ENCODE peak calls at places on chromosomes 6 and 20, in four cellular contexts. Q is transverse colon, X is spleen, J is thoracic aorta. Z is an unnamed sample.

GRCh38 chr6:108736832-108737231 is 111.4 kb upstream of the ARMC2 start:
- DNase-seq in Q (no peak), J (peak), X (no peak), Z (peak)

GRCh38 chr20:37940161-37940560 is 37.2 kb downstream of the VSTM2L start:
- DNase-seq in J (no peak), Q (no peak), X (no peak), Z (no peak)

GRCh38 chr20:24465730-24466129 is 3.7 kb upstream of the SYNDIG1 start:
- DNase-seq in X (no peak), Q (no peak), J (peak), Z (no peak)

GRCh38 chr20:13142143-13142542 is 78.9 kb upstream of the ISM1 start:
- DNase-seq in X (no peak), Q (no peak), J (no peak), Z (no peak)

GRCh38 chr6:166908812-166909211 is 47.5 kb downstream of the RNASET2 start:
- DNase-seq in Q (no peak), J (no peak), X (no peak), Z (no peak)

GRCh38 chr6:148389917-148390316 is 47.3 kb downstream of the SASH1 start:
- DNase-seq in Q (no peak), X (no peak), J (no peak), Z (no peak)

GRCh38 chr20:44733341-44734069 is 12.2 kb upstream of the KCNK15 start:
- DNase-seq in J (no peak), X (no peak), Q (peak), Z (no peak)

GRCh38 chr6:168294901-168295300 is 24.7 kb downstream of the DACT2 start:
- DNase-seq in X (no peak), Q (no peak), J (no peak), Z (no peak)

GRCh38 chr20:1263853-1264252 is 2.2 kb upstream of the SNPH start:
- DNase-seq in X (no peak), Q (no peak), J (no peak), Z (no peak)

DNA sequence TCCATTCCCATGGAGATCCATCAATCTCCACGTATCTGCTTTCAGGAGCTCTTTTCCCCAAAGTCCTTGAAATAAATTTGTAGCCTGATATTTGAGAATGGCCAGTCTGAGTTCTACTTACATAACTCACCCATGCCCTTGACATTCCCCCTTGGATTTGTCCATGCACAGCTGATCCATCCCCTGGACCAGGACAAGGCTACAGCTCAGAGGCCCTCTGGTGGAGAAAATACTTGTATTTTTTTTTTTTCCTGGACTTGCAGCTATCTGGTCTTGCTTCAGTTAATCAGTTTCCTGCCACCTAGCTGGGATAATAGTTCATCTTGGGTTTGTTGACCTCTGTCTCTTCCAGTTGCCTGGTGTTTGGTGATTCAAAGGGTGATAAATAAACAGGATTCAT is 467.6 kb downstream of the DHX35 start:
- DNase-seq in X (no peak), Q (no peak), J (no peak), Z (no peak)
- TF ChIP-seq CTCF in X (no peak), Q (no peak), J (no peak), Z (no peak)

GRCh38 chr6:130848945-130849344 is 21.7 kb downstream of the SMLR1 start:
- DNase-seq in Q (no peak), X (no peak), J (no peak), Z (no peak)
- H3K27ac ChIP-seq in Q (no peak), X (no peak), J (no peak), Z (no peak)

DNA sequence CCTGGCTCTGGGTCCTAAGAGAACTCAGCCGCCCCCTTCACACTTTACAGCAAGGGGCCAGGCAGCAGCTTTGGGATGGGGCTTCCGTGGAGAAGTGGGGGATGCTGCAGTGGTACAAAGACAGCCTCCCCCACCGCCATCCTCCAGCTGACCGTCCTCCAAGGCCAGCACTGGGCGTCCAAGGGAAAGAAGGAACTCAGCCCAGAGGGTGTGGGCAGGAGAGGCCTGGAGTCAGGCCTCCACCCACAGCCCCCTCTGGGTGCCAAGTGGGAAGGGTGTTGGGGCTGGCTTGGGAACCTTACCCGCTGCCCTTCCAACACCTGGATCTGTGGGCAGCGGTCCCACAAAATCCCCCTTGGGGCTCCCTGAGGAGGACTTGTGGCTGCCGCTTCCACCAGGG is 13.1 kb downstream of the STMN3 start:
- DNase-seq in J (no peak), Q (no peak), X (peak), Z (no peak)
- H3K4me3 ChIP-seq in J (peak), Q (no peak), X (peak), Z (no peak)

GRCh38 chr20:51565298-51565697 is 22.8 kb upstream of the NFATC2 start:
- DNase-seq in Q (no peak), J (no peak), X (no peak), Z (no peak)

GRCh38 chr20:51563141-51563596 is 20.6 kb upstream of the NFATC2 start:
- DNase-seq in Q (peak), X (no peak), J (no peak), Z (no peak)

GRCh38 chr20:51562027-51562333 is 19.5 kb upstream of the NFATC2 start:
- DNase-seq in X (no peak), J (no peak), Q (no peak), Z (no peak)

GRCh38 chr20:51562334-51563140 is 20.0 kb upstream of the NFATC2 start:
- DNase-seq in Q (peak), X (peak), J (peak), Z (peak)

GRCh38 chr20:51563597-51564332 is 21.2 kb upstream of the NFATC2 start:
- DNase-seq in Q (peak), X (no peak), J (peak), Z (peak)
- TF ChIP-seq CTCF in Q (no peak), X (no peak), J (no peak), Z (no peak)

GRCh38 chr6:53058388-53058890 is 6.8 kb upstream of the FBXO9 start:
- DNase-seq in Q (no peak), X (no peak), J (no peak), Z (no peak)
- H3K27ac ChIP-seq in Q (peak), X (no peak), J (peak), Z (no peak)

DNA sequence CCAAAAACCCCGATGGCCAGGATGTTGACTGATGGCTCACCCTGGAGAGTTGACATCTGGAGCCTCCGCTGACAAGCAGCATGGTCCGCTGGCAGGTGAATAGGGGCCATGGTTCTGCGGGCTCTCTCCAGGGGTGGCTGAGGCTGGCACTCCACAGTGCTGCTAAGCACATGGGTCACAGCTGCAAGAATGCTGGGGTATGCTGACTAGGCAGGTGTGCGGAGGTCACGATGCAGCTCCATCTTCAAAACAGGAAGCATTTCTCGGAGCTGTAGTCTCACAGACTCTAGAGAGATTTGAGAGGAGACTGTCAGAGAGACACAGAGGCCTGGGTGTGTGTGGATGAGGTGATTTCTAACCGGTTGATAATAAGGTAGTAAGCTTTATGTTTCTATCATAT is 341.6 kb downstream of the NRN1 start:
- DNase-seq in Q (no peak), J (no peak), X (peak), Z (no peak)
- H3K4me3 ChIP-seq in Q (no peak), J (no peak), X (no peak), Z (no peak)

GRCh38 chr6:139129284-139129683 is 5.6 kb upstream of the HECA start:
- DNase-seq in X (no peak), J (no peak), Q (no peak), Z (no peak)

GRCh38 chr6:139119553-139119952 is 15.3 kb upstream of the HECA start:
- DNase-seq in X (no peak), J (no peak), Q (no peak), Z (no peak)

GRCh38 chr6:139126255-139126654 is 8.6 kb upstream of the HECA start:
- DNase-seq in X (no peak), J (no peak), Q (no peak), Z (peak)

DNA sequence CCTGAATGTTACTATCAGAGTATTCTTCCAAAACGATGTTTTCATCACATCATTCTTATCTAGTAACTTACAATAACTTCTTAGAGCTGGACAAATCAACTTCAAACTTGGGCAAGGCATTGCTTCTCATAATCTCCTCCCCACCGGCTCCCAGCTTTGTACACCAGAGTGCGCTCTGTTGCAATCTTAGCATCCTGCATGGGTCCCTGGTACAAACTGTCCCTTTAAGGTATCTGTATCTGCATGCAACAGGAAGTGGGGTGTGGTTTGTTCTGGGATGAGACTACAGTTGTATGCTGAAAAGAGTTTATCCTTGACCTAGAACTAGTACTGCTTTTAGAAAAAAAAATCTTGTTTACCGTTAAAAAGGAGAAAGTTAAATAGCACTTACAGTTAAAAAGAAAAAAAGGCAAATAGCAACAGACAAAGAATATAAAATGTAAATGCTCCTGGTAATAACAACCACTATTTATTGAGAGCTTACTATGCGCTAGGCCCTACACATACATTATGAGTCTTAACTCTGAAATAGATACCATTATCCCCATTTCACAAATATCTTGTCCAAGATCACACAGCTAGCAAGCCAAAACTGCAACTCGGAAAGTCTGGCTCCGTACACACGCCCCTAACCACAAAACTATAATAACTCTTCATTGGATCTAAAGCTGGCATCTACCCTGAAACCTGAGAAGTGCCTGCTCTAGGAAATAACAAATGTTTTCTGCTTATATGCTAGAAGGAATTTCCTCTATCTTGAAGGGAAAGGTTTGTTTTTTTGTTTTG is 9.8 kb upstream of the HECA start:
- DNase-seq in X (peak), J (no peak), Q (peak), Z (no peak)
- TF ChIP-seq CTCF in X (peak), J (no peak), Q (peak), Z (peak)

GRCh38 chr6:8075185-8075584 is 11.0 kb upstream of the BLOC1S5 start:
- DNase-seq in X (no peak), J (no peak), Q (no peak), Z (no peak)

GRCh38 chr6:8079116-8079515 is 14.9 kb upstream of the BLOC1S5 start:
- DNase-seq in Q (no peak), J (no peak), X (no peak), Z (no peak)

GRCh38 chr6:8073758-8074157 is 9.6 kb upstream of the BLOC1S5 start:
- DNase-seq in X (no peak), J (no peak), Q (no peak), Z (no peak)

GRCh38 chr6:8074213-8074612 is 10.0 kb upstream of the BLOC1S5 start:
- DNase-seq in Q (no peak), J (no peak), X (no peak), Z (no peak)

DNA sequence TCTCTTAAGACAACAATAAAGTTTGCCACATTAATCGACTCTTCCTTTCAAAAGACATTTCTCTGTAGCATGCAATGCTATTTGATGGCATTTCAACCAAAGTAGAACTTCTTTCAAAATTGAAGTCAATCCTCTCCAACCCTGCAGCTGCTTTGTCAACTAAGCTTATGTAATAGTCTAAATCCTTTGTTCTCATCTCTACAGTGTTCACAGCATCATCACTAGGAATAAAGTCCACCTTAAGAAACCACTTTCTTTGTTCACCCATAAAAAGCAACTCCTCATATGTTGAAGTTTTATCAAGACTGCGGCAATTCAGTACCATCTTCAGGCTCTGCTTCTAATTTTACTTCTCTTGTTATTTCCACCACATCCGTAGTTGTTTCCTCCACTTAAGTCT is 11.5 kb upstream of the BLOC1S5 start:
- DNase-seq in Q (no peak), J (no peak), X (no peak), Z (no peak)
- H3K27ac ChIP-seq in Q (no peak), J (no peak), X (peak), Z (no peak)

GRCh38 chr20:35837577-35838195 is 65.9 kb downstream of the PHF20 start:
- DNase-seq in Q (no peak), X (no peak), J (no peak), Z (no peak)

GRCh38 chr20:35842361-35842760 is 70.5 kb downstream of the PHF20 start:
- DNase-seq in Q (no peak), X (no peak), J (no peak), Z (no peak)

GRCh38 chr20:35839891-35840290 is 68.1 kb downstream of the PHF20 start:
- DNase-seq in J (no peak), X (no peak), Q (no peak), Z (no peak)

GRCh38 chr20:35838213-35838612 is 66.4 kb downstream of the PHF20 start:
- DNase-seq in Q (no peak), J (no peak), X (no peak), Z (no peak)

GRCh38 chr20:35840403-35840802 is 68.6 kb downstream of the PHF20 start:
- DNase-seq in J (no peak), Q (no peak), X (no peak), Z (no peak)
- H3K4me3 ChIP-seq in J (no peak), Q (no peak), X (no peak), Z (no peak)

GRCh38 chr20:32018269-32019155 is 8.3 kb downstream of the CCM2L start:
- DNase-seq in J (no peak), Q (peak), X (peak), Z (no peak)

GRCh38 chr20:32019156-32019510 is 8.9 kb downstream of the CCM2L start:
- DNase-seq in Q (no peak), J (no peak), X (no peak), Z (no peak)

GRCh38 chr20:32019563-32020463 is 9.6 kb downstream of the CCM2L start:
- DNase-seq in Q (no peak), X (no peak), J (no peak), Z (no peak)

GRCh38 chr20:32021091-32021490 is 10.9 kb downstream of the CCM2L start:
- DNase-seq in Q (no peak), J (no peak), X (no peak), Z (no peak)

DNA sequence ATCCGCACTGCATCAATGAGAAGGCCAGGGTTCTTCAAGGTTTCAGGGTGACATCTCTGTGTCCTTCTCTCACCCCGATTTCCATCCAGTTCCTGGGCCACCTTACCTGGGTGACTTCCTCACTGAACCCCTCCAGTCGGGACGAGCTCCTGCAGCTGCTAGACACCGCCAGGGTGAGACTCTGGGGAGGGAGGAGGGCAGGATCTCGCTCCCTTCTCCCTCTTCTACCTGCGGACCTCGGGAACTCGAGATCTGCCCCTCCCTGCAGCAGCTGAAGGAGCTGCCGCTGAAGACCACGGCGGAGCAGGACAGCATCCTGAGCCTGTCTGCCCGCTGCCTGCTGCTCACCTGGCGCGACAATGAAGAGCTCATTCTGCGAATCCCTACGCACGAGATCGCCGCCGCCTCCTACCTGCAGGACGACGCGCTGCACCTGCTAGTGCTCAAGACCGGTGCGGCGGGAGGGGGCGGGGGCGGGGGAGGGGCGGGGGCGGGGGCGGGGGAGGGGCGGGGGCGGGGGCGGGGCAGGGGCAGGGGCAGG is 7.5 kb downstream of the CCM2L start:
- DNase-seq in X (peak), J (no peak), Q (peak), Z (no peak)
- TF ChIP-seq CTCF in X (peak), J (no peak), Q (no peak), Z (no peak)

Z was measured in AG04450.